ENCODE peak calls at places on chromosomes 7 and 10, in ten cellular contexts. Q, R, N, S, I, A, D, Z, O and T are unnamed samples.

GRCh38 chr10:80186364-80187012 is 18.8 kb downstream of the ANXA11 start:
- DNase-seq in R (no peak), N (no peak), O (peak), A (no peak), Q (peak), S (peak), Z (no peak), I (peak), D (no peak), T (no peak)

GRCh38 chr7:127409629-127410028 is 17.1 kb upstream of the ZNF800 start:
- DNase-seq in S (no peak), Z (no peak), O (no peak), Q (no peak), R (no peak), D (no peak), N (no peak), I (no peak), A (no peak), T (no peak)

GRCh38 chr10:117663750-117664149 is 121.2 kb downstream of the EMX2 start:
- DNase-seq in A (no peak), S (no peak), D (peak), N (peak), I (no peak), Z (no peak), R (no peak), O (peak), Q (no peak), T (no peak)

GRCh38 chr10:17062493-17063487 is 66.8 kb downstream of the CUBN start:
- DNase-seq in Q (no peak), S (no peak), A (no peak), O (peak), I (no peak), Z (no peak), D (no peak), N (no peak), R (peak), T (no peak)

GRCh38 chr7:48084727-48085432 is 4.2 kb upstream of the UPP1 start:
- DNase-seq in S (peak), I (peak), Z (peak), O (peak), A (no peak), Q (peak), N (peak), D (peak), R (peak), T (peak)

GRCh38 chr10:94666391-94667102 is 17.0 kb upstream of the CYP2C18 start:
- DNase-seq in O (no peak), Z (no peak), A (no peak), Q (no peak), D (no peak), R (no peak), N (no peak), I (no peak), S (no peak), T (no peak)

GRCh38 chr7:98988641-98989040 is 110.3 kb downstream of the TRRAP start:
- DNase-seq in Z (no peak), Q (no peak), S (no peak), O (no peak), R (no peak), A (no peak), N (no peak), I (no peak), D (no peak), T (no peak)

GRCh38 chr10:35079267-35079666 is 10.9 kb downstream of the CUL2 start:
- DNase-seq in S (no peak), O (no peak), D (no peak), N (no peak), R (no peak), Z (no peak), Q (no peak), A (no peak), I (no peak), T (no peak)

GRCh38 chr10:7945469-7946187 is 108.9 kb upstream of the GATA3 start:
- DNase-seq in O (peak), Q (no peak), S (no peak), I (no peak), R (peak), D (no peak), A (no peak), Z (peak), N (no peak), T (no peak)

GRCh38 chr7:27161214-27161720 is 4.1 kb downstream of the HOXA9 start:
- DNase-seq in D (no peak), I (no peak), A (no peak), R (no peak), Z (no peak), N (peak), Q (no peak), S (peak), O (peak), T (no peak)

GRCh38 chr7:28272461-28272877 is 91.9 kb upstream of the JAZF1 start:
- DNase-seq in I (peak), S (peak), A (peak), N (peak), O (peak), Z (peak), Q (peak), D (peak), R (peak), T (no peak)

GRCh38 chr7:24318326-24318725 is 34.3 kb downstream of the NPY start:
- DNase-seq in I (no peak), Z (no peak), D (peak), R (peak), O (no peak), S (peak), N (peak), A (peak), Q (no peak), T (no peak)

GRCh38 chr7:40836218-40836617 is 701.4 kb downstream of the SUGCT start:
- DNase-seq in Q (no peak), A (no peak), Z (no peak), I (no peak), D (no peak), S (peak), R (no peak), O (peak), N (peak), T (no peak)

GRCh38 chr7:27174077-27175004 is at the start of gene HOXA10:
- DNase-seq in I (peak), Q (peak), D (no peak), A (peak), O (peak), N (peak), S (no peak), R (peak), Z (no peak), T (no peak)

GRCh38 chr10:74704629-74705360 is 121.6 kb upstream of the KAT6B start:
- DNase-seq in R (no peak), S (no peak), A (no peak), N (no peak), Z (no peak), D (no peak), Q (no peak), I (no peak), O (no peak), T (no peak)

GRCh38 chr7:91082038-91082437 is 182.2 kb upstream of the FZD1 start:
- DNase-seq in O (peak), Z (no peak), R (no peak), Q (no peak), N (no peak), S (no peak), I (no peak), A (no peak), D (no peak), T (no peak)

GRCh38 chr7:125529237-125529636 is 599.6 kb upstream of the POT1 start:
- DNase-seq in N (no peak), R (no peak), Q (no peak), S (no peak), A (no peak), I (no peak), O (no peak), Z (no peak), D (no peak), T (no peak)

GRCh38 chr10:84336406-84336805 is 8.0 kb downstream of the CCSER2 start:
- DNase-seq in S (no peak), Z (no peak), A (no peak), O (no peak), R (no peak), Q (no peak), D (no peak), N (no peak), I (no peak), T (no peak)

GRCh38 chr7:55250313-55250712 is 114.8 kb upstream of the LANCL2 start:
- DNase-seq in R (peak), N (no peak), I (no peak), Q (peak), D (no peak), Z (peak), S (no peak), O (peak), A (peak), T (no peak)

GRCh38 chr7:13981070-13981469 is 8.4 kb downstream of the ETV1 start:
- DNase-seq in D (no peak), N (peak), S (no peak), I (peak), R (peak), Z (peak), Q (peak), A (no peak), O (peak), T (no peak)

GRCh38 chr7:21960922-21961321 is 15.2 kb upstream of the CDCA7L start:
- DNase-seq in Z (no peak), I (no peak), D (no peak), Q (no peak), A (no peak), O (peak), R (no peak), N (no peak), S (no peak), T (no peak)

GRCh38 chr10:92594194-92594593 is 1.3 kb downstream of the KIF11 start:
- DNase-seq in R (no peak), D (no peak), O (no peak), S (no peak), A (no peak), Z (no peak), Q (no peak), N (peak), I (no peak), T (no peak)

GRCh38 chr7:55469271-55469681 is 103.0 kb downstream of the VOPP1 start:
- DNase-seq in A (no peak), I (no peak), S (no peak), O (no peak), R (no peak), Z (peak), N (no peak), Q (no peak), D (no peak), T (no peak)

GRCh38 chr7:135911091-135911490 is 66.1 kb downstream of the MTPN start:
- DNase-seq in I (no peak), Z (no peak), D (no peak), R (no peak), N (no peak), O (no peak), S (no peak), Q (no peak), A (no peak), T (no peak)

GRCh38 chr10:109898666-109899577 is 24.4 kb downstream of the XPNPEP1 start:
- DNase-seq in N (no peak), A (no peak), Z (no peak), Q (no peak), O (peak), I (peak), R (peak), D (no peak), S (no peak), T (no peak)

GRCh38 chr7:7746419-7746818 is 28.0 kb upstream of the RPA3 start:
- DNase-seq in Q (no peak), Z (peak), R (no peak), N (no peak), S (no peak), A (no peak), I (no peak), O (no peak), D (no peak), T (no peak)

GRCh38 chr7:2936891-2937580 is 92.9 kb upstream of the GNA12 start:
- DNase-seq in O (no peak), D (no peak), I (no peak), Z (no peak), R (peak), N (no peak), Q (no peak), A (no peak), S (no peak), T (no peak)

GRCh38 chr7:19491371-19491770 is 217.5 kb downstream of the POLR1F start:
- DNase-seq in I (no peak), S (no peak), D (no peak), Z (no peak), Q (no peak), R (peak), O (no peak), A (no peak), N (no peak), T (no peak)

GRCh38 chr7:143322646-143323343 is 6.9 kb downstream of the CLCN1 start:
- DNase-seq in R (no peak), A (no peak), O (peak), D (no peak), N (no peak), S (no peak), Z (peak), I (no peak), Q (no peak), T (no peak)

GRCh38 chr10:88728107-88728763 is 22.2 kb downstream of the LIPK start:
- DNase-seq in D (no peak), R (peak), A (peak), Z (no peak), I (no peak), O (peak), Q (no peak), N (peak), S (no peak), T (no peak)

GRCh38 chr7:43768201-43768893 is 9.9 kb downstream of the BLVRA start:
- DNase-seq in I (no peak), N (no peak), Q (no peak), S (no peak), R (peak), Z (no peak), O (no peak), A (no peak), D (no peak), T (peak)

GRCh38 chr7:112416127-112416526 is 34.1 kb upstream of the IFRD1 start:
- DNase-seq in Q (no peak), I (no peak), S (no peak), Z (no peak), O (peak), R (no peak), D (no peak), A (no peak), N (peak), T (no peak)

GRCh38 chr7:15041226-15041625 is 138.7 kb upstream of the DGKB start:
- DNase-seq in S (no peak), N (no peak), Q (no peak), D (no peak), Z (no peak), O (no peak), A (no peak), R (no peak), I (no peak), T (no peak)

GRCh38 chr10:94192974-94193373 is 169.8 kb downstream of the NOC3L start:
- DNase-seq in N (no peak), S (no peak), I (no peak), Z (no peak), A (no peak), D (no peak), O (peak), Q (no peak), R (no peak), T (no peak)

GRCh38 chr7:84914598-84914997 is 272.3 kb downstream of the SEMA3D start:
- DNase-seq in D (no peak), Q (no peak), R (peak), A (no peak), O (no peak), N (no peak), S (no peak), I (no peak), Z (no peak), T (no peak)

GRCh38 chr10:61257956-61258496 is 195.2 kb downstream of the TMEM26 start:
- DNase-seq in R (no peak), O (peak), Q (no peak), I (no peak), S (no peak), N (no peak), Z (no peak), A (no peak), D (no peak), T (no peak)

GRCh38 chr7:143263266-143264195 is at the start of gene GSTK1:
- DNase-seq in A (peak), S (peak), I (peak), N (peak), Q (peak), R (peak), Z (peak), D (peak), O (peak), T (peak)

GRCh38 chr10:98293550-98294269 is 25.7 kb upstream of the LOXL4 start:
- DNase-seq in I (no peak), R (no peak), D (no peak), S (no peak), N (no peak), O (peak), Q (no peak), A (no peak), Z (no peak), T (no peak)

GRCh38 chr7:132113536-132114409 is 462.5 kb downstream of the PLXNA4 start:
- DNase-seq in O (no peak), A (peak), I (no peak), R (peak), Q (no peak), S (no peak), D (no peak), Z (no peak), N (no peak), T (no peak)
- TF ChIP-seq CTCF in O (no peak), A (peak), I (no peak), R (no peak), Q (no peak), S (no peak), D (no peak), Z (no peak), N (no peak), T (no peak)

GRCh38 chr7:75688200-75689136 is 50.3 kb downstream of the HIP1 start:
- DNase-seq in N (peak), Z (peak), R (no peak), S (peak), Q (no peak), I (no peak), D (peak), A (no peak), O (no peak), T (no peak)
- TF ChIP-seq CTCF in N (no peak), Z (no peak), R (no peak), S (no peak), Q (no peak), I (no peak), D (no peak), A (no peak), O (no peak), T (no peak)

GRCh38 chr7:71871446-71871845 is 540.7 kb downstream of the CALN1 start:
- DNase-seq in Q (no peak), O (no peak), R (peak), D (no peak), N (no peak), A (no peak), I (no peak), Z (peak), S (no peak), T (no peak)
- TF ChIP-seq CTCF in Q (no peak), O (peak), R (peak), D (no peak), N (no peak), A (peak), I (no peak), Z (peak), S (no peak), T (no peak)

GRCh38 chr7:146129997-146130396 is 13.4 kb downstream of the CNTNAP2 start:
- DNase-seq in R (no peak), D (no peak), A (no peak), Q (no peak), N (no peak), O (no peak), S (no peak), Z (no peak), I (no peak), T (no peak)

GRCh38 chr7:146131701-146132100 is 15.1 kb downstream of the CNTNAP2 start:
- DNase-seq in D (no peak), N (no peak), S (no peak), R (peak), Q (no peak), A (peak), I (no peak), Z (no peak), O (no peak), T (no peak)

GRCh38 chr7:146123715-146124114 is 7.1 kb downstream of the CNTNAP2 start:
- DNase-seq in N (no peak), I (no peak), O (no peak), S (no peak), Z (no peak), D (no peak), A (no peak), R (no peak), Q (no peak), T (no peak)

GRCh38 chr7:146126767-146127509 is 10.3 kb downstream of the CNTNAP2 start:
- DNase-seq in O (no peak), D (no peak), A (no peak), N (no peak), Z (no peak), I (no peak), R (no peak), S (no peak), Q (no peak), T (no peak)

DNA sequence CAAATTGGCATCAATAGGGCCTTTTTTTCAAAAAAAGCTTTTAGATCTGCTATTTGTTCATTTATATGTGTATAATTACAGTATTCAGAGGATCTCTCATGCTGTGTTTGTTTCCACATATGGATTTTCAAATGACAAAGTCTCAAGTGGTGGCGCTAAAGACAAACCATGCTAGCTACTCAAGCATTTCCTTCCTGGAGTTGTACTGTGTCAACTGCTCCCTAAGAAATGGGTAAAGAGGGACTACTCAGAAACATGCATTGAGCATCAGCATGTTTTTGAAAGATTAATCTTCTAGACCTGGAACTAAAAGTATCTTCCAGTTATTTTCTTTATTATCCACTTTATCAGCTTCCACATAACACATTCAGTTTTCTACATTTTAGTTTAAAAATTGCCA is 12.7 kb downstream of the CNTNAP2 start:
- DNase-seq in S (no peak), A (no peak), Z (no peak), I (no peak), Q (no peak), R (no peak), D (no peak), O (no peak), N (no peak), T (no peak)
- TF ChIP-seq CTCF in S (no peak), A (peak), Z (peak), I (no peak), Q (no peak), R (peak), D (no peak), O (no peak), N (no peak), T (no peak)

DNA sequence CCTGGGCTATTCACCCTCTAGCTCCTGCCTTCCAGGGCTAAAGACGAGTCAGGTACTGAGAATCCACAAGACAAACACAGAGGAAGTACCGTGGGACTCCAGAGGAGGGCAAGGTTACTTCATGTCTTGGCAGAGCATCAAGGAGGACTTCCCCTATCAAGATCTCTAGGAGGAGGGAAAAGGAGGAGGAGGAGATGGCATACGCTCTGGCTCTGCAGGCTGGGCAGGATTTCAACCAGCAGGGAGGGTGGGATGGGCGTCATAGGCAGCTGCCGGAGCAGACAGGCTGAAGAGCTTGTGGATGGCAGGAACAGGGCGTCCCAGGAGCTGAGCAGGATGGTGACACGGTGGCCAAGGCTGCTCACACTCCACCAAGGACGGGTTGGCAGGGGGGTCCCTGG is 21.3 kb downstream of the MDH2 start:
- DNase-seq in N (peak), Q (peak), S (no peak), Z (peak), A (peak), O (peak), R (peak), D (peak), I (peak), T (no peak)
- TF ChIP-seq CTCF in N (peak), Q (peak), S (no peak), Z (peak), A (peak), O (peak), R (peak), D (no peak), I (no peak), T (peak)

GRCh38 chr10:1100691-1101368 is 44.6 kb downstream of the WDR37 start:
- DNase-seq in D (no peak), N (no peak), S (no peak), O (no peak), R (peak), Z (peak), Q (no peak), A (peak), I (no peak), T (no peak)
- TF ChIP-seq CTCF in D (no peak), N (no peak), S (no peak), O (no peak), R (peak), Z (no peak), Q (no peak), A (peak), I (no peak), T (peak)